ENCODE peak calls at places on chromosomes 7 and 10, in nine cellular contexts. G is esophagus squamous epithelium; X is hepatocyte; J is lung; Z is SJSA1; M is ovary; T is breast epithelium; F is fibroblast of lung; U is CD4-positive, alpha-beta T cell. B is an unnamed sample.

GRCh38 chr7:38232475-38233366 is 40.7 kb downstream of the TARP start:
- DNase-seq in U (peak; percentile 54), G (no peak), J (peak; percentile 33), M (no peak), T (peak; percentile 24), Z (peak; percentile 84), F (no peak), X (no peak), B (no peak)

GRCh38 chr10:76311752-76312699 is 880.6 kb downstream of the LRMDA start:
- DNase-seq in Z (no peak), F (peak; percentile 20), J (no peak), G (no peak), X (peak; percentile 56), T (no peak), M (no peak), U (no peak), B (no peak)

GRCh38 chr7:19932549-19933249 is 159.3 kb upstream of the TMEM196 start:
- DNase-seq in J (no peak), T (no peak), U (no peak), G (no peak), Z (no peak), M (no peak), F (no peak), X (no peak), B (no peak)

GRCh38 chr7:68103319-68103718 is 1106.7 kb downstream of the TYW1 start:
- DNase-seq in T (no peak), M (no peak), J (no peak), G (no peak), X (no peak), U (no peak), Z (no peak), F (no peak), B (no peak)

GRCh38 chr7:149254181-149254858 is 7.7 kb upstream of the ZNF783 start:
- DNase-seq in X (no peak), T (peak; percentile 41), G (no peak), U (no peak), M (no peak), J (no peak), F (no peak), Z (no peak), B (no peak)

GRCh38 chr7:30116771-30117170 is 18.0 kb upstream of the MTURN start:
- DNase-seq in G (no peak), F (no peak), Z (no peak), X (no peak), M (no peak), T (no peak), U (no peak), J (no peak), B (no peak)

GRCh38 chr7:87564290-87564963 is 36.3 kb downstream of the ABCB1 start:
- DNase-seq in F (no peak), J (peak; percentile 28), X (peak; percentile 57), Z (peak; percentile 12), M (no peak), G (no peak), T (no peak), U (no peak), B (no peak)

GRCh38 chr7:69687739-69688431 is 89.6 kb downstream of the AUTS2 start:
- DNase-seq in T (no peak), U (no peak), M (no peak), F (no peak), J (no peak), Z (no peak), X (no peak), G (no peak), B (no peak)

GRCh38 chr7:108662783-108663182 is 93.1 kb downstream of the DNAJB9 start:
- DNase-seq in F (no peak), X (no peak), Z (no peak), J (no peak), G (no peak), U (no peak), M (no peak), T (no peak), B (no peak)

GRCh38 chr7:12137283-12137682 is 73.8 kb upstream of the TMEM106B start:
- DNase-seq in J (no peak), F (no peak), T (no peak), G (no peak), M (no peak), U (no peak), X (no peak), Z (no peak), B (no peak)

GRCh38 chr7:13830604-13830915 is 158.9 kb downstream of the ETV1 start:
- DNase-seq in J (no peak), F (peak; percentile 73), Z (peak; percentile 1), G (no peak), M (no peak), U (no peak), T (no peak), X (no peak), B (no peak)

GRCh38 chr7:19772858-19773337 is 519 bp downstream of the TMEM196 start:
- DNase-seq in J (no peak), G (no peak), Z (peak; percentile 9), X (peak; percentile 68), M (peak; percentile 54), F (peak; percentile 39), T (no peak), U (no peak), B (no peak)

GRCh38 chr7:143391462-143392404 is 10.6 kb downstream of the ZYX start:
- DNase-seq in U (no peak), M (peak; percentile 77), Z (no peak), G (no peak), F (peak; percentile 90), J (no peak), T (no peak), X (no peak), B (no peak)

GRCh38 chr7:128112781-128113221 is 81.6 kb upstream of the LRRC4 start:
- DNase-seq in F (no peak), G (no peak), M (no peak), U (no peak), J (no peak), T (no peak), X (no peak), Z (no peak), B (no peak)

GRCh38 chr7:33928986-33929385 is 23.6 kb downstream of the BMPER start:
- DNase-seq in M (no peak), J (no peak), T (no peak), Z (no peak), G (no peak), F (no peak), U (no peak), X (no peak), B (no peak)

GRCh38 chr10:28200804-28201203 is 102.1 kb downstream of the MPP7 start:
- DNase-seq in Z (no peak), G (no peak), J (no peak), X (no peak), F (peak; percentile 29), M (no peak), T (no peak), U (no peak), B (no peak)

GRCh38 chr7:150731916-150732315 is 5.3 kb upstream of the GIMAP5 start:
- DNase-seq in G (no peak), F (no peak), U (no peak), J (no peak), T (no peak), M (no peak), Z (no peak), X (no peak), B (no peak)

GRCh38 chr10:77333610-77334340 is 303.8 kb downstream of the KCNMA1 start:
- DNase-seq in X (peak; percentile 66), T (no peak), G (no peak), J (no peak), F (peak; percentile 70), U (no peak), M (no peak), Z (no peak), B (no peak)

GRCh38 chr7:100682991-100683658 is 9.6 kb downstream of the GNB2 start:
- DNase-seq in F (no peak), X (no peak), U (no peak), Z (no peak), G (no peak), M (no peak), J (no peak), T (no peak), B (no peak)

DNA sequence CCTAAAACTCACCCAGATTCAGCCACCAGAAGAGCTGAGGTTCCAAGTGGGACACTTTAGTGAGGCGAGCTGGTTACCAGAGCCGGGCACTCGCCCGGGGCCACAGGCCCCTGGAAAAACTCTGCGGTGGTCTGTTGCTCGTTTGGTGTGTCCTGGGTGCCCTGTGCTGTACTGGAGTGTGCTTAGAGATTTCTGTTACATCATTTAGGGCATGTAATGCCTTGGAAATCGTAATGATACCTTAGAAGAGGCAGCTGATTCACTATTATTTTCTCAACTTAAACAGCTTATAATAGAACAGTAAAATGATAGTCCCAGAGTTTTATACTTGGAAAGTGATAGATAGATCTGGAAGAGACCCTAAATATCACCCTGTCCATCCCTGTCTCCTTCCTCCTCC is 48.5 kb upstream of the BTBD16 start:
- DNase-seq in G (no peak), X (no peak), J (no peak), F (no peak), M (no peak), T (no peak), U (no peak), Z (no peak), B (no peak)
- H3K9me3 ChIP-seq in G (no peaks in the 10 kb centered on the region), X (no peaks in the 10 kb centered on the region), J (no peaks in the 10 kb centered on the region), F (no peaks in the 10 kb centered on the region), M (no peaks in the 10 kb centered on the region), T (no peaks in the 10 kb centered on the region), U (no peaks in the 10 kb centered on the region), Z (no peaks in the 10 kb centered on the region), B (no peaks in the 10 kb centered on the region)

DNA sequence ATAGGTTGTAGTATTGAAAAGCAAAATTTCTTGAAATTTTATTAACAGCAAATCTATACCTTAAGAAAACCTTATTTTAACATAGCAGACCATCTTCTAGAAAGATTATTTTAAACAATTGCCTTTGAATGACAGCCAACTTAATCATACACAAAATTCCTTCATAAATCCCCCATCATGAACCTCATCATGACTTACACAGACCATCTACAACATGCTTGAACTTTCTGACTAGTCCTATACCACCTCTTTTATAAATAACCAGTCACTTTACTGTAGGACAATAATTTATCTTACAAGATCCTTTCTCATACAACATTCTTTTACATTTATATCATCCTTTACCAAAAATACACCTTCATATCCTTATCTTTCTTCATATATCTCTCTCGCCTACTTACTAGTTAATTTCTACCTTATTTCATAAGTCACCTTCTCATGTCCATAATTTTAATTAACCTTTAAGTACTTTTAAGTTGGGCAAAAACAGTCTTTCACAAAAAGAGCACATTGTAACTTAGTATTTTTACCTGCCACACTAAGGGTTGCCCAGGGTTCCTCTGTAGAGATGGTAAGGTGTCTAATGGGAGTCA is 16.6 kb upstream of the PTN start:
- DNase-seq in G (no peak), X (no peak), F (no peak), J (no peak), T (no peak), U (no peak), Z (no peak), M (no peak), B (no peak)
- H3K9me3 ChIP-seq in G (peaks cover 32% of the 10 kb centered on the region), X (no peaks in the 10 kb centered on the region), F (no peaks in the 10 kb centered on the region), J (peaks cover 5% of the 10 kb centered on the region), T (peaks cover 14% of the 10 kb centered on the region), U (peaks cover 4% of the 10 kb centered on the region), Z (peaks cover 14% of the 10 kb centered on the region), M (no peaks in the 10 kb centered on the region), B (no peaks in the 10 kb centered on the region)

GRCh38 chr10:120217736-120218135 is 239.3 kb upstream of the PLPP4 start:
- DNase-seq in X (no peak), T (no peak), M (no peak), U (no peak), F (no peak), Z (no peak), J (no peak), G (no peak), B (no peak)
- H3K9me3 ChIP-seq in X (no peaks in the 10 kb centered on the region), T (peaks cover 7% of the 10 kb centered on the region), M (no peaks in the 10 kb centered on the region), U (peaks cover 8% of the 10 kb centered on the region), F (no peaks in the 10 kb centered on the region), Z (no peaks in the 10 kb centered on the region), J (peaks cover 3% of the 10 kb centered on the region), G (no peaks in the 10 kb centered on the region), B (peaks cover 3% of the 10 kb centered on the region)

GRCh38 chr7:95517870-95518269 is 32.1 kb downstream of the ASB4 start:
- DNase-seq in U (no peak), Z (no peak), T (no peak), J (no peak), F (no peak), M (no peak), G (no peak), X (no peak), B (no peak)
- H3K9me3 ChIP-seq in U (no peaks in the 10 kb centered on the region), Z (no peaks in the 10 kb centered on the region), T (no peaks in the 10 kb centered on the region), J (no peaks in the 10 kb centered on the region), F (no peaks in the 10 kb centered on the region), M (no peaks in the 10 kb centered on the region), G (no peaks in the 10 kb centered on the region), X (no peaks in the 10 kb centered on the region), B (no peaks in the 10 kb centered on the region)